ENCODE peak calls at places on chromosome 13, in nine cellular contexts. T is A549, E is prostate gland, O is ovary, V is H1, M is breast epithelium, K is body of pancreas, G is gastrocnemius medialis, J is stomach. H is an unnamed sample.

GRCh38 chr13:51230473-51231105 is 8.4 kb downstream of the FAM124A start:
- DNase-seq in T (no peak), E (peak), O (peak), V (no peak), M (peak), K (peak), G (no peak), J (peak), H (no peak)

GRCh38 chr13:107324416-107325204 is 756.7 kb upstream of the ARGLU1 start:
- DNase-seq in T (no peak), E (no peak), O (no peak), V (no peak), M (no peak), K (no peak), G (no peak), J (no peak), H (no peak)

GRCh38 chr13:101455863-101456262 is 3.4 kb downstream of the ITGBL1 start:
- DNase-seq in T (peak), E (no peak), O (no peak), V (no peak), M (no peak), K (no peak), G (no peak), J (no peak), H (no peak)

GRCh38 chr13:110372676-110373075 is 65.6 kb downstream of the COL4A2 start:
- DNase-seq in T (no peak), E (no peak), O (no peak), V (no peak), M (no peak), K (no peak), G (no peak), J (no peak), H (no peak)

GRCh38 chr13:93226065-93226622 is 463 bp upstream of the GPC6 start:
- DNase-seq in T (no peak), E (no peak), O (no peak), V (no peak), M (no peak), K (no peak), G (no peak), J (no peak), H (no peak)

GRCh38 chr13:107466326-107466725 is 749.0 kb downstream of the LIG4 start:
- DNase-seq in T (no peak), E (no peak), O (no peak), V (peak), M (no peak), K (no peak), G (no peak), J (no peak), H (no peak)

GRCh38 chr13:106376411-106377112 is 158.9 kb downstream of the EFNB2 start:
- DNase-seq in T (peak), E (no peak), O (no peak), V (no peak), M (no peak), K (no peak), G (no peak), J (peak), H (no peak)

GRCh38 chr13:74576504-74576903 is 442.3 kb upstream of the KLF12 start:
- DNase-seq in T (no peak), E (no peak), O (no peak), V (no peak), M (no peak), K (no peak), G (no peak), J (no peak), H (no peak)

GRCh38 chr13:111202745-111203144 is 87.6 kb downstream of the ARHGEF7 start:
- DNase-seq in T (peak), E (no peak), O (peak), V (no peak), M (no peak), K (no peak), G (no peak), J (no peak), H (no peak)

GRCh38 chr13:98824376-98825160 is 72.1 kb upstream of the SLC15A1 start:
- DNase-seq in T (no peak), E (no peak), O (no peak), V (no peak), M (no peak), K (no peak), G (no peak), J (no peak), H (no peak)

GRCh38 chr13:113926301-113926761 is 47.5 kb downstream of the C13orf46 start:
- DNase-seq in T (no peak), E (no peak), O (no peak), V (no peak), M (no peak), K (no peak), G (peak), J (peak), H (no peak)

GRCh38 chr13:30441304-30441703 is 19.0 kb downstream of the UBE2L5 start:
- DNase-seq in T (no peak), E (no peak), O (no peak), V (no peak), M (no peak), K (no peak), G (no peak), J (no peak), H (peak)

GRCh38 chr13:101520672-101521071 is 68.2 kb downstream of the ITGBL1 start:
- DNase-seq in T (no peak), E (no peak), O (no peak), V (no peak), M (no peak), K (no peak), G (no peak), J (no peak), H (no peak)

GRCh38 chr13:105763851-105764250 is 771.6 kb downstream of the EFNB2 start:
- DNase-seq in T (no peak), E (no peak), O (no peak), V (no peak), M (no peak), K (no peak), G (no peak), J (no peak), H (no peak)

GRCh38 chr13:112606125-112607001 is 18.4 kb upstream of the TUBGCP3 start:
- DNase-seq in T (peak), E (peak), O (peak), V (peak), M (peak), K (peak), G (peak), J (peak), H (peak)
- H3K4me3 ChIP-seq in T (peak), E (peak), O (peak), V (peak), M (peak), K (no peak), G (peak), J (peak), H (peak)

GRCh38 chr13:52686381-52686780 is 33.7 kb downstream of the SUGT1 start:
- DNase-seq in T (no peak), E (no peak), O (no peak), V (no peak), M (no peak), K (no peak), G (no peak), J (no peak), H (no peak)
- TF ChIP-seq CTCF in T (no peak), E (no peak), O (no peak), V (no peak), M (no peak), K (no peak), G (no peak), J (no peak), H (no peak)

GRCh38 chr13:19632915-19633339 is 532 bp upstream of the MPHOSPH8 start:
- DNase-seq in T (no peak), E (no peak), O (no peak), V (no peak), M (peak), K (no peak), G (no peak), J (no peak), H (no peak)

GRCh38 chr13:19634129-19634740 is 776 bp downstream of the MPHOSPH8 start:
- DNase-seq in T (no peak), E (peak), O (no peak), V (no peak), M (peak), K (peak), G (peak), J (peak), H (no peak)

GRCh38 chr13:19633340-19634128 is at the start of gene MPHOSPH8:
- DNase-seq in T (peak), E (peak), O (peak), V (peak), M (peak), K (peak), G (peak), J (peak), H (peak)
- TF ChIP-seq POLR2A in T (peak), E (peak), O (peak), V (no peak), M (peak), K (peak), G (peak), J (no peak), H (peak)

GRCh38 chr13:81874253-81874652 is 1533.3 kb upstream of the SPRY2 start:
- DNase-seq in T (no peak), E (no peak), O (no peak), V (no peak), M (no peak), K (no peak), G (no peak), J (no peak), H (no peak)
- H3K4me3 ChIP-seq in T (no peak), E (no peak), O (no peak), V (no peak), M (no peak), K (no peak), G (no peak), J (no peak), H (no peak)

H was measured in esophagus muscularis mucosa.